ENCODE peak calls at places on chromosomes 3 and 15, in five cellular contexts. One of them, this sample, is unnamed. For H3K27me3, the result is how much of the 10 kb centered on the place peaks cover.

GRCh38 chr15:53446376-53446775 is 313.1 kb downstream of the WDR72 start:
- DNase-seq in HCT116: no peak
- DNase-seq in IMR-90: no peak
- DNase-seq in fibroblast of lung: no peak
- DNase-seq in PC-3: no peak
- DNase-seq in this sample: no peak

GRCh38 chr3:188157971-188158370 is 4.0 kb downstream of the LPP start:
- DNase-seq in IMR-90: no peak
- DNase-seq in HCT116: no peak
- DNase-seq in PC-3: no peak
- DNase-seq in fibroblast of lung: no peak
- DNase-seq in this sample: no peak

GRCh38 chr3:151644005-151644685 is 89.6 kb upstream of the AADACL2 start:
- DNase-seq in PC-3: no peak
- DNase-seq in HCT116: no peak
- DNase-seq in fibroblast of lung: no peak
- DNase-seq in IMR-90: no peak
- DNase-seq in this sample: no peak

GRCh38 chr3:62601238-62601856 is 228.0 kb upstream of the FEZF2 start:
- DNase-seq in PC-3: peak
- DNase-seq in IMR-90: peak
- DNase-seq in HCT116: no peak
- DNase-seq in fibroblast of lung: peak
- DNase-seq in this sample: no peak

GRCh38 chr3:47984089-47984759 is 32.0 kb downstream of the MAP4 start:
- DNase-seq in fibroblast of lung: peak
- DNase-seq in IMR-90: peak
- DNase-seq in HCT116: peak
- DNase-seq in PC-3: peak
- DNase-seq in this sample: no peak

GRCh38 chr3:175489406-175489805 is 630.3 kb downstream of the NAALADL2 start:
- DNase-seq in PC-3: no peak
- DNase-seq in HCT116: no peak
- DNase-seq in IMR-90: no peak
- DNase-seq in fibroblast of lung: no peak
- DNase-seq in this sample: no peak

GRCh38 chr3:107910713-107911259 is 180.0 kb downstream of the CD47 start:
- DNase-seq in PC-3: no peak
- DNase-seq in fibroblast of lung: no peak
- DNase-seq in HCT116: no peak
- DNase-seq in IMR-90: no peak
- DNase-seq in this sample: no peak

GRCh38 chr3:171704002-171704401 is 106.3 kb downstream of the PLD1 start:
- DNase-seq in HCT116: peak
- DNase-seq in PC-3: peak
- DNase-seq in fibroblast of lung: peak
- DNase-seq in IMR-90: peak
- DNase-seq in this sample: peak

GRCh38 chr3:176155012-176155411 is 1042.3 kb downstream of the TBL1XR1 start:
- DNase-seq in HCT116: no peak
- DNase-seq in PC-3: peak
- DNase-seq in IMR-90: no peak
- DNase-seq in fibroblast of lung: no peak
- DNase-seq in this sample: no peak

GRCh38 chr3:173399001-173399400 is 1.5 kb downstream of the NLGN1 start:
- DNase-seq in IMR-90: no peak
- DNase-seq in PC-3: no peak
- DNase-seq in fibroblast of lung: no peak
- DNase-seq in HCT116: no peak
- DNase-seq in this sample: no peak

GRCh38 chr3:183158552-183159006 is 4.0 kb downstream of the LAMP3 start:
- DNase-seq in fibroblast of lung: peak
- DNase-seq in HCT116: no peak
- DNase-seq in PC-3: no peak
- DNase-seq in IMR-90: peak
- DNase-seq in this sample: no peak

GRCh38 chr3:184345678-184346144 is 8.3 kb downstream of the FAM131A start:
- DNase-seq in HCT116: peak
- DNase-seq in fibroblast of lung: peak
- DNase-seq in IMR-90: peak
- DNase-seq in PC-3: peak
- DNase-seq in this sample: peak

DNA sequence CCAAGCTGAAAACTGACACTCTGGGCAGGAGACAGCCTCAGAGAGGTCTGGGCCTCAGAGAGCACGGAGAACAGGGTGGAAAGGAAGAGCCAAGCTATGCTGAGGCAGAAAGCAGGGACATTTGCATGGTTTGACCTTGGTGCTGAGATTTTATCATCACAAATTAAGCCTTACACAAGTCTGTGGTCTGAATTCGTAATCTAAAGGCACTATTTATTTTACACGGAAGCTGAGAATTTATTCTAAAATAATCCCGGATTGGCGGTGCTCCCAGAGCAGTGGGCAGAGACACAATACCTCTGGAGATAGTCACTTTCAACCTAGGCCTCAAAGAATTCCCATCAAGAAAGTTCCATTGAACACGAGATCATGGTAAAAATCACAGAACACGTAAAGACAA is 47.5 kb downstream of the CFAP92 start:
- DNase-seq in HCT116: no peak
- DNase-seq in fibroblast of lung: peak
- DNase-seq in PC-3: no peak
- DNase-seq in IMR-90: peak
- DNase-seq in this sample: no peak
- H3K27me3 ChIP-seq in HCT116: under half
- H3K27me3 ChIP-seq in fibroblast of lung: under half
- H3K27me3 ChIP-seq in PC-3: under half
- H3K27me3 ChIP-seq in IMR-90: under half
- H3K27me3 ChIP-seq in this sample: under half

GRCh38 chr15:40937762-40938529 is 8.8 kb downstream of the DLL4 start:
- DNase-seq in IMR-90: no peak
- DNase-seq in fibroblast of lung: no peak
- DNase-seq in HCT116: peak
- DNase-seq in PC-3: peak
- DNase-seq in this sample: no peak
- TF ChIP-seq CTCF in IMR-90: peak
- TF ChIP-seq CTCF in fibroblast of lung: no peak
- TF ChIP-seq CTCF in HCT116: peak
- TF ChIP-seq CTCF in PC-3: peak
- TF ChIP-seq CTCF in this sample: peak

DNA sequence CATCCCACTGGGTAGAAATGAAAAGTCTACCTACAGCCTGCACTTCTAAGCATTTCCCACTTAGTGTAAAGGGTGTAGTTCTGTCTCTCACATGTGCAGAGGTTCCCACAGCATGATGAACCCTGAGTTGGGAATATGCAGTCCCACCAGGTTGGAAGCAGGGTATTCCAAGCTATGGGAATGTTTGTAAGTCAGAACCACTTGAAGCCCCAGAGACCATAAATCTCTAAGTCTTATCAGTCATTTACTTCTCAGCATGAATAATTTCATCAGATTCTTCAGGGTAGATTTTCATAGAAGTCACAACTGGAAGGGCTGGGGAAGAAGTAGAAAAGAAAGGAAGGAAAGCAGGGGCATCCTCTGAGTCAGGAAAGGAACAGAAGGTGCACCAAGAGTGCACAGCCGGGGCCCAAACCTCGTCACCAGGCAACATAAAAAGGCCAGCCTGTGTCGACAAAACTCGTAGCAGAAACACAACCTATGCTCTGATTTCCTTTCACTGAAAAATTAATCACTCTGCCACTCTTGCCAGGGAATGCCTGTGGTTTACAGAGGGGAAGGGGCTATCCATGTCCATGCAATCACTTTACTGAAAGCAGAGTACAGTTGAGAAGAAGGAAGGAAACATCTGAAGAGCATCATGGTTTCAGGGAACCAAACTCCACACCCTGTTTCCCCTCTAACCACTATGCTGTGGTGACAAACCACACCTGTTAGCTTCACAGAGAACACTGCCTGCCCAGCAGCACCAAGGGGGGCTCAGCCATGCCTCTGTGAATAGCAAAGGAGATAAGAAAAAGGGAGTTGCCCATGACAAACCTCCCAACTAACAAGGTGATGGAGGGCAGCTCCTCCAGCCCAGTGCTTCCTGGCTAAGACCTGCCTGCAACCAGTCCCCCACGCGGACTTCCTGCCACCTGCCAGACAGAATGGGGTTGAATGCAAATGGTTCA is 40.5 kb downstream of the SH3BP5 start:
- DNase-seq in fibroblast of lung: peak
- DNase-seq in HCT116: no peak
- DNase-seq in IMR-90: no peak
- DNase-seq in PC-3: no peak
- DNase-seq in this sample: no peak
- H3K27ac ChIP-seq in fibroblast of lung: no peak
- H3K27ac ChIP-seq in HCT116: no peak
- H3K27ac ChIP-seq in IMR-90: no peak
- H3K27ac ChIP-seq in PC-3: no peak
- H3K27ac ChIP-seq in this sample: no peak

GRCh38 chr3:45807645-45808540 is 11.6 kb upstream of the SLC6A20 start:
- DNase-seq in fibroblast of lung: no peak
- DNase-seq in IMR-90: no peak
- DNase-seq in HCT116: no peak
- DNase-seq in PC-3: no peak
- DNase-seq in this sample: no peak
- H3K27me3 ChIP-seq in fibroblast of lung: under half
- H3K27me3 ChIP-seq in IMR-90: under half
- H3K27me3 ChIP-seq in HCT116: under half
- H3K27me3 ChIP-seq in PC-3: under half
- H3K27me3 ChIP-seq in this sample: under half

GRCh38 chr15:24075420-24076089 is 388.4 kb upstream of the NDN start:
- DNase-seq in HCT116: no peak
- DNase-seq in IMR-90: no peak
- DNase-seq in fibroblast of lung: no peak
- DNase-seq in PC-3: peak
- DNase-seq in this sample: no peak
- TF ChIP-seq CTCF in HCT116: no peak
- TF ChIP-seq CTCF in IMR-90: no peak
- TF ChIP-seq CTCF in fibroblast of lung: no peak
- TF ChIP-seq CTCF in PC-3: no peak
- TF ChIP-seq CTCF in this sample: no peak

GRCh38 chr3:46690798-46691197 is 2.7 kb downstream of the ALS2CL start:
- DNase-seq in fibroblast of lung: no peak
- DNase-seq in PC-3: peak
- DNase-seq in HCT116: no peak
- DNase-seq in IMR-90: no peak
- DNase-seq in this sample: no peak
- H3K27ac ChIP-seq in fibroblast of lung: no peak
- H3K27ac ChIP-seq in PC-3: no peak
- H3K27ac ChIP-seq in HCT116: peak
- H3K27ac ChIP-seq in IMR-90: no peak
- H3K27ac ChIP-seq in this sample: no peak

GRCh38 chr15:101453123-101454120 is 36.1 kb downstream of the PCSK6 start:
- DNase-seq in HCT116: no peak
- DNase-seq in IMR-90: no peak
- DNase-seq in fibroblast of lung: no peak
- DNase-seq in PC-3: no peak
- DNase-seq in this sample: no peak

GRCh38 chr15:101456079-101456791 is 33.3 kb downstream of the PCSK6 start:
- DNase-seq in IMR-90: no peak
- DNase-seq in HCT116: no peak
- DNase-seq in fibroblast of lung: no peak
- DNase-seq in PC-3: no peak
- DNase-seq in this sample: no peak

GRCh38 chr15:101452572-101452971 is 36.9 kb downstream of the PCSK6 start:
- DNase-seq in HCT116: no peak
- DNase-seq in fibroblast of lung: no peak
- DNase-seq in PC-3: no peak
- DNase-seq in IMR-90: no peak
- DNase-seq in this sample: no peak

GRCh38 chr15:101454365-101454764 is 35.1 kb downstream of the PCSK6 start:
- DNase-seq in HCT116: no peak
- DNase-seq in fibroblast of lung: no peak
- DNase-seq in IMR-90: no peak
- DNase-seq in PC-3: no peak
- DNase-seq in this sample: no peak

GRCh38 chr15:101455291-101455916 is 34.1 kb downstream of the PCSK6 start:
- DNase-seq in HCT116: no peak
- DNase-seq in IMR-90: no peak
- DNase-seq in PC-3: no peak
- DNase-seq in fibroblast of lung: no peak
- DNase-seq in this sample: no peak
- H3K27me3 ChIP-seq in HCT116: under half
- H3K27me3 ChIP-seq in IMR-90: under half
- H3K27me3 ChIP-seq in PC-3: under half
- H3K27me3 ChIP-seq in fibroblast of lung: under half
- H3K27me3 ChIP-seq in this sample: under half

GRCh38 chr15:33988384-33988783 is 20.1 kb downstream of the CHRM5 start:
- DNase-seq in fibroblast of lung: peak
- DNase-seq in PC-3: peak
- DNase-seq in IMR-90: peak
- DNase-seq in HCT116: no peak
- DNase-seq in this sample: no peak

DNA sequence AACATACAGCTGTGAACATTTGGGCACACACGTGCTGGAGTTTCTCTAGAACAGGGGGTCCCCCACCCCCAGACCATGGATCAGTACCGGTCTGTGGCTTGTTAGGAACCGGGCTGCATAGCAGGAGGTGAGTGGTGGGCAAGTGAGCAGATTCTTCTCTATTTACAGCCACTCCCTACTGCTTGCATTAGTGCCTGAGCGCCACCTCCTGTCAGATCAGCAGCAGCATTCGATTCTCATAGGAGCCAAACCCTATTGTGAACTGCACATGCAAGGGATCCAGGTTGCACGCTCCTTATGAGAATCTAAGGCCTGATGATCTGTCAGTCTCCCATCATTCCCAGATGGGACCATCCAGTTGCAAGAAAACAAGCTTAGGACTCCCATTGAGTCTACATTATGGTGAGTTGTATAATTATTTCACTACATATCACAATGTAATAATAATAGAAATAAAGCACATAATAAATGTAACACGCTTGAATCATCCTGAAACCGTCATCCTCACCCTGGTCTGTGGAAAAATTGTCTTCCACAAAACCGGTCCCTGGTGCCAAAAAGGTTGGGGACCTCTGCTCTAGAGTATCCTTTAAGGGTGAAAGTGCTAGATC is 25.8 kb downstream of the CHRM5 start:
- DNase-seq in fibroblast of lung: peak
- DNase-seq in IMR-90: peak
- DNase-seq in HCT116: peak
- DNase-seq in PC-3: peak
- DNase-seq in this sample: peak
- TF ChIP-seq CTCF in fibroblast of lung: peak
- TF ChIP-seq CTCF in IMR-90: peak
- TF ChIP-seq CTCF in HCT116: peak
- TF ChIP-seq CTCF in PC-3: peak
- TF ChIP-seq CTCF in this sample: peak